ENCODE peak calls at places on chromosomes 5 and 9, in ten cellular contexts. D is choroid plexus epithelial cell; L is A549; H is SK-N-SH; N is naive thymus-derived CD4-positive, alpha-beta T cell; V is CD4-positive, CD25-positive, alpha-beta regulatory T cell; T is bronchial epithelial cell; W is AG04449; E is Peyer's patch; U is adipocyte. O is an unnamed sample.
A peak's percentile ranks its signal among the peaks of the same experiment; 100 is the strongest.

GRCh38 chr5:72470817-72471216 is 36.4 kb downstream of the ZNF366 start:
- DNase-seq in N (no peak), H (no peak), T (peak; percentile 83), V (no peak), L (no peak), U (peak; percentile 46), E (no peak), D (no peak), W (no peak), O (no peak)

GRCh38 chr5:136212252-136212721 is 19.3 kb upstream of the SMIM32 start:
- DNase-seq in U (peak; percentile 75), V (peak; percentile 22), N (peak; percentile 19), T (peak; percentile 42), L (peak; percentile 61), H (peak; percentile 81), E (peak; percentile 75), D (peak; percentile 68), W (no peak), O (peak; percentile 78)

GRCh38 chr9:706606-707451 is 134.7 kb upstream of the DMRT1 start:
- DNase-seq in N (peak; percentile 12), E (peak; percentile 61), T (peak; percentile 35), D (peak; percentile 76), U (peak; percentile 93), H (peak; percentile 29), W (no peak), L (no peak), V (peak; percentile 61), O (peak; percentile 84)

GRCh38 chr9:16718296-16718695 is 152.2 kb downstream of the BNC2 start:
- DNase-seq in V (no peak), E (no peak), U (no peak), L (no peak), T (no peak), D (no peak), W (no peak), H (no peak), N (no peak), O (no peak)

GRCh38 chr5:143207058-143207457 is 196.4 kb downstream of the NR3C1 start:
- DNase-seq in V (no peak), D (no peak), W (no peak), T (no peak), H (no peak), U (no peak), N (no peak), L (no peak), E (no peak), O (no peak)

GRCh38 chr9:14395300-14396082 is 81.5 kb upstream of the NFIB start:
- DNase-seq in N (no peak), T (no peak), E (no peak), W (no peak), H (peak; percentile 23), D (no peak), L (no peak), U (no peak), V (no peak), O (no peak)

GRCh38 chr9:124685217-124685616 is 85.9 kb downstream of the NR6A1 start:
- DNase-seq in E (no peak), U (no peak), L (no peak), W (no peak), T (no peak), V (no peak), N (no peak), D (no peak), H (no peak), O (no peak)

GRCh38 chr9:14511452-14511851 is 181.8 kb downstream of the ZDHHC21 start:
- DNase-seq in T (peak; percentile 55), N (no peak), L (no peak), D (peak; percentile 5), H (no peak), E (no peak), W (no peak), U (peak; percentile 9), V (no peak), O (no peak)

GRCh38 chr9:85995097-85995496 is 54.2 kb downstream of the NAA35 start:
- DNase-seq in L (no peak), H (no peak), W (no peak), D (no peak), E (no peak), U (no peak), V (no peak), N (no peak), T (no peak), O (no peak)
- H3K4me3 ChIP-seq in L (no peak overlapping the region), H (no peak overlapping the region), W (no peak overlapping the region), D (no peak overlapping the region), E (no peak overlapping the region), U (no peak overlapping the region), V (no peak overlapping the region), N (no peak overlapping the region), T (no peak overlapping the region), O (no peak overlapping the region)

GRCh38 chr5:81748556-81748955 is 2.3 kb downstream of the SSBP2 start:
- DNase-seq in H (no peak), W (no peak), N (no peak), T (no peak), V (no peak), L (no peak), U (peak; percentile 19), D (peak; percentile 31), E (no peak), O (no peak)

GRCh38 chr5:81750308-81751008 is 439 bp downstream of the SSBP2 start:
- DNase-seq in T (no peak), H (peak; percentile 76), W (no peak), U (peak; percentile 68), N (peak; percentile 48), E (no peak), V (peak; percentile 47), L (peak; percentile 26), D (no peak), O (peak; percentile 67)

GRCh38 chr5:81749562-81750307 is 1.2 kb downstream of the SSBP2 start:
- DNase-seq in V (peak; percentile 62), L (peak; percentile 28), N (peak; percentile 59), H (peak; percentile 68), U (peak; percentile 66), E (peak; percentile 62), W (no peak), T (no peak), D (peak; percentile 22), O (peak; percentile 76)

GRCh38 chr5:81749186-81749561 is 1.7 kb downstream of the SSBP2 start:
- DNase-seq in T (no peak), E (no peak), U (peak; percentile 73), N (peak; percentile 32), W (no peak), V (no peak), H (no peak), L (no peak), D (peak; percentile 13), O (no peak)

GRCh38 chr5:81747030-81747429 is 3.9 kb downstream of the SSBP2 start:
- DNase-seq in T (no peak), D (no peak), U (no peak), H (no peak), L (no peak), W (no peak), V (no peak), N (no peak), E (no peak), O (no peak)
- H3K4me3 ChIP-seq in T (no peak overlapping the region), D (no peak overlapping the region), U (no peak overlapping the region), H (no peak overlapping the region), L (no peak overlapping the region), W (no peak overlapping the region), V (no peak overlapping the region), N (no peak overlapping the region), E (no peak overlapping the region), O (no peak overlapping the region)

GRCh38 chr9:71941060-71941568 is 29.7 kb downstream of the C9orf85 start:
- DNase-seq in E (no peak), W (no peak), L (no peak), U (peak; percentile 48), V (no peak), N (no peak), D (peak; percentile 30), H (no peak), T (peak; percentile 55), O (no peak)

GRCh38 chr9:71936066-71936465 is 24.6 kb downstream of the C9orf85 start:
- DNase-seq in L (no peak), T (no peak), H (no peak), V (no peak), N (no peak), W (no peak), E (no peak), U (peak; percentile 32), D (no peak), O (no peak)

GRCh38 chr9:71941998-71942567 is 30.6 kb downstream of the C9orf85 start:
- DNase-seq in U (peak; percentile 29), D (peak; percentile 36), H (no peak), N (no peak), V (no peak), E (no peak), W (no peak), T (no peak), L (no peak), O (no peak)

GRCh38 chr9:71937070-71937625 is 25.7 kb downstream of the C9orf85 start:
- DNase-seq in T (peak; percentile 78), V (no peak), U (no peak), N (no peak), L (no peak), D (no peak), W (no peak), E (no peak), H (no peak), O (no peak)

DNA sequence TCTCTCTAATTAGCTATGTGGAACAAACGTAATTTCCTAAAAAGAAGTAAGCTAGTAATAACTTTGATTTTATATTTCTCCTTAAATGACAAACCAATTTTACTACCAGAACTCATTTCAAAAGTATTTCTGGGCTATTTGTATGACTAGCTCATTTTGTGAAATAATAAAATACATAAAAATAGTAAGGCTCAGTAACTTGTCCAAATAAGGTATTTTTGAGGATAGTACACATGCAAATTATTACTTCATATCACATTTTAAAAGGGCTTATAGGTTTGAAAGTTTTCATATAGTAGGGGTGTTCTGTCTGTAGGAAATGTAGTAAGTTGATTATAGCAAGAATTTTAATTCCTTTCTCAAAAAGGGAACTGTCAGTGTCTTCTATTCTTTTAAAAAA is 26.5 kb downstream of the C9orf85 start:
- DNase-seq in N (no peak), V (no peak), U (no peak), H (no peak), D (no peak), T (no peak), L (no peak), W (no peak), E (no peak), O (no peak)
- H3K4me3 ChIP-seq in N (no peak overlapping the region), V (no peak overlapping the region), U (no peak overlapping the region), H (no peak overlapping the region), D (no peak overlapping the region), T (no peak overlapping the region), L (no peak overlapping the region), W (no peak overlapping the region), E (no peak overlapping the region), O (no peak overlapping the region)

GRCh38 chr5:179816401-179817070 is 4.2 kb upstream of the SQSTM1 start:
- DNase-seq in W (no peak), L (no peak), D (no peak), N (no peak), U (no peak), E (no peak), H (no peak), T (no peak), V (no peak), O (peak; percentile 59)

GRCh38 chr5:179818746-179819295 is 1.9 kb upstream of the SQSTM1 start:
- DNase-seq in T (peak; percentile 84), U (peak; percentile 97), D (peak; percentile 98), E (peak; percentile 98), V (peak; percentile 91), L (peak; percentile 90), N (peak; percentile 61), H (peak; percentile 88), W (peak; percentile 65), O (peak; percentile 98)

GRCh38 chr5:179815491-179816249 is 5.0 kb upstream of the SQSTM1 start:
- DNase-seq in L (no peak), T (no peak), N (no peak), U (no peak), E (no peak), V (no peak), W (no peak), H (no peak), D (no peak), O (peak; percentile 61)

GRCh38 chr5:179819296-179820126 is 1.2 kb upstream of the SQSTM1 start:
- DNase-seq in E (peak; percentile 82), V (peak; percentile 40), W (no peak), T (peak; percentile 45), N (no peak), L (no peak), H (peak; percentile 59), D (peak; percentile 84), U (peak; percentile 74), O (peak; percentile 90)

GRCh38 chr5:179817071-179817840 is 3.4 kb upstream of the SQSTM1 start:
- DNase-seq in V (no peak), H (no peak), D (no peak), T (no peak), N (no peak), L (no peak), U (no peak), W (no peak), E (no peak), O (peak; percentile 74)
- H3K4me3 ChIP-seq in V (no peak overlapping the region), H (no peak overlapping the region), D (peak overlapping the region; percentile 53), T (peak overlapping the region; percentile 33), N (no peak overlapping the region), L (no peak overlapping the region), U (peak overlapping the region; percentile 56), W (peak overlapping the region; percentile 42), E (peak overlapping the region; percentile 60), O (peak overlapping the region; percentile 55)

O was measured in upper lobe of right lung.